ENCODE peak calls at places on chromosome 5, in six cellular contexts. U is foreskin fibroblast, I is LNCaP clone FGC, Q is left ventricle myocardium inferior, M is pancreas, F is CD14-positive monocyte. X is an unnamed sample.

GRCh38 chr5:59445741-59446140 is 447.8 kb downstream of the PDE4D start:
- DNase-seq in Q (no peak), I (no peak), F (no peak), M (no peak), U (peak; percentile 6), X (no peak)

GRCh38 chr5:112957970-112958773 is 18.4 kb upstream of the DCP2 start:
- DNase-seq in M (peak; percentile 79), U (peak; percentile 99), F (no peak), Q (peak; percentile 76), I (peak; percentile 96), X (no peak)

GRCh38 chr5:96402500-96402899 is 30.5 kb downstream of the PCSK1 start:
- DNase-seq in F (no peak), Q (no peak), I (no peak), M (no peak), U (no peak), X (no peak)

GRCh38 chr5:52771343-52772039 is 16.2 kb upstream of the ITGA1 start:
- DNase-seq in F (no peak), I (no peak), Q (no peak), U (no peak), M (no peak), X (peak; percentile 6)

GRCh38 chr5:2750758-2751464 is 566 bp downstream of the IRX2 start:
- DNase-seq in Q (no peak), M (no peak), F (no peak), I (no peak), U (peak; percentile 76), X (no peak)

GRCh38 chr5:181261320-181262085 is 560 bp upstream of the TRIM52 start:
- DNase-seq in M (peak; percentile 72), U (peak; percentile 78), Q (peak; percentile 74), I (no peak), F (peak; percentile 72), X (peak; percentile 72)

GRCh38 chr5:139565411-139566305 is 4.5 kb downstream of the UBE2D2 start:
- DNase-seq in I (no peak), F (no peak), U (no peak), M (no peak), Q (no peak), X (peak; percentile 66)

GRCh38 chr5:57482671-57483106 is at the start of gene ACTBL2:
- DNase-seq in F (no peak), Q (no peak), I (no peak), U (peak; percentile 66), M (no peak), X (no peak)

GRCh38 chr5:59317023-59317771 is 576.3 kb downstream of the PDE4D start:
- DNase-seq in F (no peak), Q (no peak), M (no peak), I (peak; percentile 67), U (peak; percentile 81), X (no peak)

GRCh38 chr5:137186759-137187461 is 312.2 kb downstream of the SPOCK1 start:
- DNase-seq in U (peak; percentile 83), Q (peak; percentile 26), M (no peak), F (no peak), I (no peak), X (no peak)

GRCh38 chr5:127941646-127942045 is 141.9 kb upstream of the SLC12A2 start:
- DNase-seq in U (peak; percentile 59), F (no peak), I (no peak), Q (no peak), M (no peak), X (no peak)

GRCh38 chr5:65927497-65928340 is 1.3 kb downstream of the ERBIN start:
- DNase-seq in M (no peak), I (no peak), U (peak; percentile 78), F (no peak), Q (no peak), X (no peak)

GRCh38 chr5:115749016-115749415 is 67.4 kb downstream of the CDO1 start:
- DNase-seq in Q (no peak), F (no peak), U (no peak), I (peak; percentile 60), M (no peak), X (no peak)

GRCh38 chr5:52760695-52761366 is 26.9 kb upstream of the ITGA1 start:
- DNase-seq in F (no peak), Q (no peak), U (no peak), I (no peak), M (no peak), X (no peak)

GRCh38 chr5:138111937-138112336 is 27.3 kb downstream of the NME5 start:
- DNase-seq in M (no peak), I (no peak), U (no peak), Q (no peak), F (no peak), X (no peak)

GRCh38 chr5:113340537-113340936 is 94.3 kb downstream of the TSSK1B start:
- DNase-seq in I (no peak), F (no peak), Q (no peak), M (no peak), U (no peak), X (no peak)

GRCh38 chr5:122493091-122493775 is 181.2 kb downstream of the SNCAIP start:
- DNase-seq in U (no peak), Q (peak; percentile 87), I (no peak), F (no peak), M (peak; percentile 82), X (no peak)

GRCh38 chr5:132468665-132469379 is 21.8 kb downstream of the IRF1 start:
- DNase-seq in Q (no peak), M (no peak), I (no peak), F (no peak), U (no peak), X (no peak)

GRCh38 chr5:174984863-174985262 is 260.5 kb downstream of the MSX2 start:
- DNase-seq in U (no peak), F (no peak), M (no peak), Q (no peak), I (no peak), X (no peak)

GRCh38 chr5:172768573-172769323 is 2.2 kb downstream of the DUSP1 start:
- DNase-seq in M (peak; percentile 69), I (no peak), Q (no peak), U (peak; percentile 67), F (no peak), X (no peak)

GRCh38 chr5:141650851-141651727 is at the start of gene FCHSD1:
- DNase-seq in M (peak; percentile 92), U (peak; percentile 92), I (no peak), Q (peak; percentile 90), F (peak; percentile 84), X (peak; percentile 82)

GRCh38 chr5:132774896-132775295 is 2.1 kb downstream of the SEPTIN8 start:
- DNase-seq in U (no peak), M (no peak), I (no peak), F (no peak), Q (no peak), X (no peak)

GRCh38 chr5:105503950-105504349 is 1941.4 kb upstream of the NUDT12 start:
- DNase-seq in U (peak; percentile 38), Q (no peak), F (no peak), M (no peak), I (no peak), X (no peak)

GRCh38 chr5:92641031-92641962 is 939.7 kb downstream of the NR2F1-AS1 start:
- DNase-seq in F (no peak), Q (no peak), U (peak; percentile 71), M (no peak), I (peak; percentile 71), X (no peak)

GRCh38 chr5:96226941-96227552 is 206.0 kb downstream of the PCSK1 start:
- DNase-seq in Q (peak; percentile 21), U (peak; percentile 95), F (no peak), M (no peak), I (no peak), X (no peak)

DNA sequence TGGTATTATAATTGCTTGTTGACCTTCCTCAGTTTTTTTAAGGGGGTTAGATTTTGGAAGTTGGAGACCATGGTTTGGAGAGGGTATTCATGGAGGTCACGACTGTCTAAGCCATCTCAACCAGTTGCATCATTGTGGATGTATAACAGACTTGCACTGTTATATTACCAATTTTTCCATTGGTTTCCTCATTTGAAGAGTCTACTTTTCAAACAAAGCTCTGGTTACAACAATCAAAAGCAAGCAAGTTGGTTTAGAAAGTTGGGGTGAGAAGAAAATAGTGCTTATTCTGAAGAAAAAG is 103.3 kb downstream of the RPS23 start:
- DNase-seq in F (no peak), I (no peak), U (no peak), Q (no peak), M (no peak), X (no peak)
- TF ChIP-seq CTCF in F (peak; percentile 20), I (no peak), U (no peak), Q (no peak), M (no peak), X (no peak)

DNA sequence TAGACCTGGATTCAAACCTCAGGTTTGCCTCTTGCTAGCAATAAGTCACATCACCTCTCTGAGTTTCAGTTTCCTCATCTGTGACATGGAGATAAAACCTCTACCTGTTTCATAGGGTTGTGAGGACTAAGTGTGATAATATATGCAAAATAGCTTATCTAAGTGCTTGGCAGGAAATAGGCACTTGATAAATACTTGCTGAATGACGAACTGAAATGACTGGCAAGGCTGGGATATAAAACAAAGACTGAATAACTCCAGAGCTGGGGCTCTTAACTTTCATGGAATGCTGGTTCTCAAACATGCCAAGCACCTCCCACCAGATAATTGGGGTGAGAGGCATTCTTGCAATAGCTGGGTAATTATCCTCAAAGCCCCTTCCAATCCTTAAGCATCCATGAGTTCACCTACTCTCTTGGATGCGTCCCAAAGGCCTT is 87.6 kb downstream of the ADRB2 start:
- DNase-seq in M (no peak), F (no peak), I (no peak), U (peak; percentile 77), Q (no peak), X (no peak)
- TF ChIP-seq CTCF in M (no peak), F (no peak), I (no peak), U (no peak), Q (no peak), X (no peak)

DNA sequence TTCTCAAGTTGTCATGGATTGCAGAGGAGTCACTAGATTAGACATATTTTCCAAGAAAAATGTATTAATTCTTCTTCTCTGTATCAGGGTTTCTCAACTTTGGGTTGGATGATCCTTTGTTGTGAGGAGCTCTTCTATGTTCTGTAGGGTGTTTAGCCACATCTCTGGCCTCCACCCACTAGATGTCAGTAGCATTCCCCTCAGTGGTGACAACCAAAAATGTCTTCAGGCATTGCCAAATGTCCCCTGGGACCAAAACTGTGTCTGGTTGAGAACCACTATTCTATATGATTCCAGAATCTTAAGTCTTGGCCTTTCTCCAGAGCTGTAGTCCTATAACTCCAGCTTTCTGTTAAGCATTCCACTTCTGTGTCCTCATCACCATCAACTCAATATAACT is 220.9 kb downstream of the KIAA0825 start:
- DNase-seq in M (no peak), Q (no peak), U (no peak), F (no peak), I (no peak), X (no peak)
- TF ChIP-seq CTCF in M (no peak), Q (no peak), U (no peak), F (no peak), I (no peak), X (no peak)

GRCh38 chr5:5159282-5160108 is 19.4 kb downstream of the ADAMTS16 start:
- DNase-seq in F (no peak), M (no peak), I (no peak), U (no peak), Q (no peak), X (no peak)
- TF ChIP-seq CTCF in F (no peak), M (no peak), I (no peak), U (no peak), Q (no peak), X (no peak)

X was measured in CD8-positive, alpha-beta T cell.